ENCODE peak calls at places on chromosomes 1 and 21, in six cellular contexts. X is CD4-positive, alpha-beta T cell; M is fibroblast of pulmonary artery; N is cardiac fibroblast; I is upper lobe of right lung; D is left ventricle myocardium inferior. F is an unnamed sample.
A peak's percentile ranks its signal among the peaks of the same experiment; 100 is the strongest.

GRCh38 chr21:28669978-28670377 is 322.7 kb downstream of the LTN1 start:
- DNase-seq in X (no peak), M (no peak), N (no peak), I (no peak), D (no peak), F (no peak)

GRCh38 chr1:107990606-107991005 is 25.6 kb upstream of the VAV3 start:
- DNase-seq in X (no peak), M (no peak), N (no peak), I (no peak), D (no peak), F (no peak)

GRCh38 chr1:39960461-39960958 is 5.6 kb downstream of the MFSD2A start:
- DNase-seq in X (no peak), M (no peak), N (no peak), I (peak; percentile 96), D (peak; percentile 27), F (no peak)

GRCh38 chr1:172397221-172397620 is 23.3 kb upstream of the C1orf105 start:
- DNase-seq in X (no peak), M (peak; percentile 72), N (peak; percentile 57), I (no peak), D (no peak), F (no peak)

GRCh38 chr1:230393722-230394121 is 32.4 kb downstream of the PGBD5 start:
- DNase-seq in X (no peak), M (no peak), N (no peak), I (no peak), D (no peak), F (no peak)

GRCh38 chr1:85230305-85230977 is 29.0 kb downstream of the C1orf52 start:
- DNase-seq in X (no peak), M (no peak), N (no peak), I (no peak), D (no peak), F (no peak)

GRCh38 chr1:169594391-169594790 is 8.1 kb upstream of the F5 start:
- DNase-seq in X (no peak), M (no peak), N (no peak), I (no peak), D (no peak), F (no peak)

GRCh38 chr1:26336477-26337205 is 17.3 kb downstream of the CRYBG2 start:
- DNase-seq in X (peak; percentile 79), M (no peak), N (no peak), I (peak; percentile 95), D (peak; percentile 70), F (no peak)

GRCh38 chr1:1291611-1292441 is 11.6 kb downstream of the SCNN1D start:
- DNase-seq in X (peak; percentile 51), M (peak; percentile 70), N (peak; percentile 73), I (peak; percentile 82), D (peak; percentile 56), F (no peak)

GRCh38 chr1:241639040-241639652 is 1.0 kb downstream of the CHML start:
- DNase-seq in X (no peak), M (no peak), N (peak; percentile 22), I (no peak), D (no peak), F (no peak)

GRCh38 chr1:71561729-71562128 is 480.9 kb upstream of the ZRANB2 start:
- DNase-seq in X (no peak), M (peak; percentile 76), N (peak; percentile 77), I (no peak), D (no peak), F (no peak)

GRCh38 chr1:235749755-235750300 is 100.2 kb upstream of the GNG4 start:
- DNase-seq in X (no peak), M (no peak), N (no peak), I (no peak), D (no peak), F (no peak)

GRCh38 chr1:59856725-59857338 is 42.1 kb downstream of the HOOK1 start:
- DNase-seq in X (no peak), M (no peak), N (no peak), I (no peak), D (no peak), F (no peak)
- TF ChIP-seq CTCF in X (no peak), M (no peak), N (no peak), I (no peak), D (no peak), F (no peak)

GRCh38 chr1:179968284-179968993 is 13.8 kb downstream of the CEP350 start:
- DNase-seq in X (no peak), M (no peak), N (no peak), I (no peak), D (no peak), F (no peak)
- TF ChIP-seq CTCF in X (no peak), M (no peak), N (no peak), I (no peak), D (no peak), F (no peak)

GRCh38 chr1:24929876-24930702 is at the start of gene RUNX3:
- DNase-seq in X (peak; percentile 86), M (no peak), N (no peak), I (peak; percentile 88), D (peak; percentile 54), F (no peak)
- TF ChIP-seq CTCF in X (peak; percentile 14), M (no peak), N (no peak), I (peak; percentile 13), D (no peak), F (no peak)

GRCh38 chr1:94025383-94026340 is 95.3 kb downstream of the ABCA4 start:
- DNase-seq in X (no peak), M (peak; percentile 89), N (peak; percentile 88), I (no peak), D (no peak), F (no peak)
- TF ChIP-seq CTCF in X (peak; percentile 54), M (peak; percentile 79), N (peak; percentile 65), I (peak; percentile 84), D (peak; percentile 87), F (peak; percentile 68)